ENCODE peak calls at places on chromosomes 11 and 22, in nine cellular contexts. D, E, X, S, Z, Y, R, C and K are unnamed samples.
A peak's percentile ranks its signal among the peaks of the same experiment; 100 is the strongest.

GRCh38 chr11:95993438-95994339 is 69.8 kb upstream of the MTMR2 start:
- DNase-seq in D (no peak), E (no peak), X (peak; percentile 18), S (no peak), Z (no peak), Y (no peak), R (no peak), C (no peak), K (no peak)

GRCh38 chr11:70220136-70220535 is 17.0 kb downstream of the FADD start:
- DNase-seq in D (no peak), E (no peak), X (no peak), S (no peak), Z (no peak), Y (no peak), R (no peak), C (no peak), K (no peak)

GRCh38 chr11:101553891-101554292 is 29.9 kb downstream of the TRPC6 start:
- DNase-seq in D (no peak), E (no peak), X (no peak), S (no peak), Z (no peak), Y (no peak), R (no peak), C (peak; percentile 93), K (peak; percentile 56)

GRCh38 chr11:35313066-35313765 is 106.1 kb downstream of the SLC1A2 start:
- DNase-seq in D (no peak), E (no peak), X (no peak), S (no peak), Z (no peak), Y (no peak), R (no peak), C (peak; percentile 54), K (peak; percentile 58)

GRCh38 chr22:19825016-19825339 is 29.7 kb downstream of the GNB1L start:
- DNase-seq in D (no peak), E (no peak), X (peak; percentile 2), S (no peak), Z (no peak), Y (no peak), R (no peak), C (no peak), K (no peak)

GRCh38 chr11:114977596-114977995 is 299.3 kb downstream of the NXPE2 start:
- DNase-seq in D (no peak), E (no peak), X (no peak), S (no peak), Z (no peak), Y (no peak), R (no peak), C (no peak), K (no peak)

GRCh38 chr22:39493759-39494158 is 8.3 kb upstream of the MIEF1 start:
- DNase-seq in D (peak; percentile 76), E (peak; percentile 96), X (no peak), S (no peak), Z (no peak), Y (no peak), R (no peak), C (no peak), K (no peak)

GRCh38 chr11:87926250-87926970 is 248.8 kb downstream of the RAB38 start:
- DNase-seq in D (peak; percentile 98), E (peak; percentile 94), X (peak; percentile 74), S (peak; percentile 80), Z (no peak), Y (no peak), R (peak; percentile 7), C (no peak), K (no peak)

GRCh38 chr11:68099474-68100405 is 21.4 kb downstream of the CHKA start:
- DNase-seq in D (peak; percentile 20), E (no peak), X (peak; percentile 49), S (no peak), Z (peak; percentile 57), Y (no peak), R (peak; percentile 26), C (peak; percentile 62), K (no peak)

GRCh38 chr11:67468056-67468455 is 995 bp downstream of the TMEM134 start:
- DNase-seq in D (peak; percentile 97), E (peak; percentile 36), X (peak; percentile 46), S (no peak), Z (peak; percentile 19), Y (no peak), R (no peak), C (peak; percentile 32), K (no peak)

GRCh38 chr11:612201-612960 is 3.4 kb downstream of the IRF7 start:
- DNase-seq in D (peak; percentile 53), E (peak; percentile 54), X (peak; percentile 51), S (peak; percentile 16), Z (no peak), Y (peak; percentile 48), R (peak; percentile 63), C (peak; percentile 24), K (no peak)

GRCh38 chr22:28544431-28544868 is 135.2 kb downstream of the TTC28 start:
- DNase-seq in D (peak; percentile 22), E (no peak), X (no peak), S (no peak), Z (no peak), Y (no peak), R (no peak), C (no peak), K (no peak)

GRCh38 chr22:49664891-49665290 is 162.8 kb downstream of the BRD1 start:
- DNase-seq in D (no peak), E (no peak), X (no peak), S (no peak), Z (no peak), Y (no peak), R (no peak), C (no peak), K (no peak)

GRCh38 chr11:76806131-76806530 is 23.0 kb downstream of the TSKU start:
- DNase-seq in D (no peak), E (no peak), X (no peak), S (no peak), Z (no peak), Y (no peak), R (no peak), C (no peak), K (no peak)

GRCh38 chr11:76803811-76804600 is 20.9 kb downstream of the TSKU start:
- DNase-seq in D (no peak), E (peak; percentile 92), X (no peak), S (no peak), Z (no peak), Y (no peak), R (no peak), C (no peak), K (no peak)

GRCh38 chr11:76807206-76807875 is 24.2 kb downstream of the TSKU start:
- DNase-seq in D (peak; percentile 88), E (peak; percentile 90), X (peak; percentile 94), S (no peak), Z (peak; percentile 83), Y (peak; percentile 95), R (peak; percentile 97), C (peak; percentile 69), K (peak; percentile 70)

GRCh38 chr11:76806608-76807205 is 23.6 kb downstream of the TSKU start:
- DNase-seq in D (no peak), E (no peak), X (no peak), S (no peak), Z (no peak), Y (no peak), R (no peak), C (no peak), K (no peak)

DNA sequence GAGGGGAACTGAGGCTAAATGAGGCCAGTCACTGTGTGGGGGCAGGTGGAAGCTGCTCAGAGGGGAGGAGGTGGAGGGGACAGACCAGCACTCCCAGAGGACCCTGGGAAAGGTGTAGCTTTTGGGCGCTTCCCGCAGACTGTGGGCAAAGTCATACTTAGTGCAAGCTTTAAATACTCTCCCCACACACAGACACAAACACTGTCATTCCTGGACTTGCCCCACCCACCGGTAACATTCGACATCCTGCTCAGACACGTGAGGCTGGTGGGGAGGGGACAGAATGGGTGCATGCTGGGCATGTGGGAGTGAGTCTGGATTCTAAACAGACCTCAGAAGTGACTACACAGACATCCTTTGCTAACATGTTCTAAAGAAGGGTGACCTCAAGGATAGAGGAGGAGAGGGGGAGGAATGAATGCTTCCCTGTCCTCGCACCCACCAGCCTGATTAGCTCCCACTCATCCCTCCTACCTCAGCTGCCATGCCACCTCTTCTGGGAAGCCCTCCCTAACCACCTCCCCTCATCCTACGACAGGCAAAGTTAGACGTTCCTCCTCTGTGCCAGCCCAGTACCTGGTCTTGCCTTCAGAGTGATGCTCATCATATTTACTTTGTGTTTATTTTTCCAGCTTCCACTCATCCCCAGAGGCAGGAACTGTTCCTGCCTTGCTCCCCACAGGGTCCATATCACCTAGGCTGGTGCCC is 22.2 kb downstream of the TSKU start:
- DNase-seq in D (no peak), E (peak; percentile 56), X (no peak), S (no peak), Z (no peak), Y (no peak), R (no peak), C (no peak), K (no peak)
- TF ChIP-seq EZH2phosphoT487 in D (no peak), E (no peak), X (no peak), S (no peak), Z (no peak), Y (no peak), R (no peak), C (no peak), K (no peak)

DNA sequence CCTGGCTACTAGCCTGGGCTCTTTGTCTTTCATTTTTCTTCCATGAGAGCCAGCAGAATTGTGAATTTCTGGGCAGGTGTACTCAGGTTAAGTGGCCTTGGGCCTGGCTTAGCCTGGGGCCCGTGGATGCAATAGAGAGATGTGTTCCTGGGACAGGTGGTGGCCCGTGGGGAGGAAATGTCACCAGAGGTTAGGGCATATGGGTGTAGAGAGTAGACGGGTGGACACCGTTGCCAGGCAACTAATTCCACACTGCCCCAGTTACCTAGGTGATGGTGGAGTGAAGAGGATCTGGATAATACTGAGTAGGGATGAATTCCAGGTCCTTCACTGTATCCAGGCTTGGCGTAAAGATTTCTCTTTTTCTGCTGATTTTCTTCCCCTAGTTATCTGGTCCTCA is 175.0 kb downstream of the INSC start:
- DNase-seq in D (no peak), E (no peak), X (no peak), S (no peak), Z (peak; percentile 7), Y (no peak), R (no peak), C (no peak), K (no peak)
- TF ChIP-seq EZH2phosphoT487 in D (no peak), E (no peak), X (no peak), S (no peak), Z (no peak), Y (no peak), R (no peak), C (no peak), K (no peak)

GRCh38 chr11:117866526-117866925 is 9.9 kb downstream of the FXYD6 start:
- DNase-seq in D (no peak), E (no peak), X (no peak), S (no peak), Z (no peak), Y (no peak), R (no peak), C (no peak), K (no peak)
- TF ChIP-seq EZH2phosphoT487 in D (no peak), E (no peak), X (no peak), S (no peak), Z (no peak), Y (no peak), R (no peak), C (no peak), K (no peak)

DNA sequence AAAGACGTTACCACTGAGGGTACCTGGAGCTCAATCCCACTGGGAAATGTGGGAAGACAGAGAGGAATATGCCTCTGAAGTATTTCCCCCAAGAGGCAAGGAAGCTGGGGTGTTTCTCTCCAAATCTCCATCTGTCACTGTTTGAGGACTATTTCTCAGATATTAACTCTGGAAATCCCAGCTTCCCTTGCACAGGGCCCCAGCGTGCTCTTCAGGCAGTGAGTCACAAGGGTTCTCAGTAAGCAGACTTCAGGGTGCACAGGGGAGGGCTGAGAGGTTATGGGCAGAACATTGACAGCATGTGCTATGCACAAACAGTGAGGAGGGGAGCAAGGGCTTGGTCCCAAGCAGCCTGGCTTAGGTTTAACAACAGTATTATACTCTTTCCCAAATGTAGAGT is 60.9 kb upstream of the EED start:
- DNase-seq in D (no peak), E (peak; percentile 65), X (peak; percentile 59), S (no peak), Z (no peak), Y (no peak), R (no peak), C (no peak), K (peak; percentile 31)
- TF ChIP-seq EZH2phosphoT487 in D (no peak), E (no peak), X (no peak), S (no peak), Z (no peak), Y (no peak), R (no peak), C (no peak), K (no peak)